ENCODE peak calls at places on chromosomes 6 and 20, in five cellular contexts. E is K562, N is IMR-90, P is HepG2, Q is GM12878. A is an unnamed sample.

GRCh38 chr6:143443096-143443495 is 7.4 kb downstream of the ADAT2 start:
- DNase-seq in N (no peak), Q (no peak), P (no peak), E (no peak), A (no peak)

GRCh38 chr20:32823078-32823477 is 3.3 kb downstream of the MAPRE1 start:
- DNase-seq in Q (no peak), N (peak), E (no peak), P (peak), A (peak)

GRCh38 chr6:126063512-126064146 is 77.3 kb downstream of the TRMT11 start:
- DNase-seq in N (peak), P (no peak), Q (no peak), E (no peak), A (no peak)

GRCh38 chr6:53369876-53370515 is 21.2 kb upstream of the ELOVL5 start:
- DNase-seq in P (no peak), E (no peak), Q (no peak), N (no peak), A (no peak)

GRCh38 chr6:155190667-155191066 is 73.1 kb upstream of the CLDN20 start:
- DNase-seq in E (no peak), P (no peak), Q (no peak), N (no peak), A (no peak)

GRCh38 chr6:7540595-7540994 is 876 bp upstream of the DSP start:
- DNase-seq in Q (no peak), E (no peak), N (no peak), P (no peak), A (peak)

GRCh38 chr6:151609146-151609962 is 115.5 kb downstream of the CCDC170 start:
- DNase-seq in Q (no peak), N (no peak), E (no peak), P (no peak), A (no peak)

GRCh38 chr6:31718294-31718693 is 3.1 kb downstream of the LY6G6D start:
- DNase-seq in N (no peak), E (no peak), Q (no peak), P (no peak), A (no peak)

GRCh38 chr6:28232785-28233184 is 7.7 kb downstream of the ZSCAN9 start:
- DNase-seq in P (no peak), Q (no peak), N (no peak), E (no peak), A (no peak)

DNA sequence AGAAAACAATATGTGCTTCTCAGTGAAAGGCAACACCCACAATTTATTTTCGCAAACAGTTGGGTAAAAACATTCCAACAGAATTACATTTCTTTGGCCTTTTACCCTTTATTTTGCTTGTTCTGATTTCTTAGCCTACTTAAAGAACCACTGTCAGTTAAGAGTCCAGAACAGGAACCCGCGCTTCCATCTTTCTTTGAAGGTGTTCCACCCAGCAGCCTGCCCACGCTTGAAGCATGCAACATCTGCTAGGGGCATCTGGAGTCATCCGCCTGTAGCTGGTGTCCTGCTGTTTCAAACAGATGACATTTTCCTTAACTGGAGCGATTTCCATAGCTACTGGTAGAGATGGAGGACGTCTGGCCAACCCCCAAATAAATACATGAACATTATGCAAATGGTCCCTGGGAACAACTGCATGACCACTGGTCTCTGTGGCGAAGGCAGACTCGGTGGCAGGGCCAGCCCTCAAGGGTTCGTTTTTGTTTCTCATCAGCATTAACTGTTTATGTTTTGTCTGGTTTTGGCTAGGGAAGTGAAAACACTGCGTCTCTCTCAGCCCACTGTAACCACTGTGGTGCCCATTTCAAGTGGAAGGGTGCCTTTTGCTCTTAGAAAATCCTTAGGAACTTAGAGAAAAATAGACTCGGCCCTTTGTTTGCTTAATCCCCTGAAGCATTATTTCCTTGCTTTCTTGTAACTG is 51.6 kb downstream of the LAMA4 start:
- DNase-seq in P (no peak), Q (peak), N (no peak), E (no peak), A (no peak)
- TF ChIP-seq SMC3 in P (no peak), Q (no peak), N (no peak), E (no peak), A (no peak)

GRCh38 chr6:12262236-12263061 is 27.7 kb upstream of the EDN1 start:
- DNase-seq in Q (no peak), E (no peak), N (no peak), P (no peak), A (no peak)
- TF ChIP-seq CEBPB in Q (no peak), E (no peak), N (no peak), P (no peak), A (no peak)

DNA sequence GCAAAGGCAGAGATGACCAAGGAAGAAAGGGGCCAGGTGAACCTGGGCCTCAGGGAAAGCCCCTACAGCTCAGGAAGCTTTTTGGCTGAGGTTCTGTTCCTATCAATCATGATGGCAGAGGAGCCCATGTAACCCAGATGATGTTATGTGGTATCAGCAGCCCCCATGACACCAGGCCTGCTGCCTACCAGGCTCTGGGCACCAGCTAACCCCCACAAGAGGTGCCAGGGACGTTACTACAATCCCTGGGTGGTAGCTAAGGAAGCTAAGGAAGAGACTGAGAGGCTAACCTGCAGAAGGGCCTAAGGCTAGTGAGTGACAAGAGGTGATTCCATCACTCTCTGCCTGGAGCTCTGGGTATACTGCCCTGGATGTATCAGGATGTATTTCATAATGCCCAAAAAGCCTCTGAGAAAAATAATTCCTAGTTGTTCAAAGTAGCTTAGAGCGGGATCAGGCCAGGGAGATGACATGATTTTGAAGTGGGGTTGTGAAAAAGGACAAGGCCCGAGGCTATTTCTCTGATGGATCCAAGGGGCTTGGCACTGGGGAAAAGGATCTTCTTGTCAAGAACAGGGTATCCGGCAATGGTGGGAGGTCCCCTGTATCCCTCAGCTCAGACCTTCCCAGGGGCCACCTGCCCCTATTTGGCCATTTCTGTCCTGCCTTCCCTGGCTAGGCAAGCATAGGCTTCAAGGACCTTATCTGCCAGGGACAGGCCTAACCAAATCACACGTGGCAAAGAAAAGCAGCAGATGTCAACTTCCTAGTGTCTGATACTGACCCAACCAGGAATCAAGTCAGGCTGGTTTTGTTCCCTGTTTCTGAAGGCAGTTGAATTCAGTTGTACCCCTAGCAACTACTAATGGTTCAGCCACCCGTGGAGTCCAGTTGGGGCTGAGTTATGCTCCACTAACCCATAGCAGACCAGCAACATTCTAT is 41.3 kb downstream of the PANK2 start:
- DNase-seq in Q (no peak), N (no peak), E (peak), P (no peak), A (no peak)
- TF ChIP-seq SMC3 in Q (no peak), N (no peak), E (no peak), P (no peak), A (no peak)

GRCh38 chr6:166582258-166582657 is 4.2 kb downstream of the RAMACL start:
- DNase-seq in N (no peak), P (no peak), E (no peak), Q (no peak), A (no peak)

GRCh38 chr6:166581091-166581511 is 5.4 kb downstream of the RAMACL start:
- DNase-seq in P (no peak), Q (no peak), E (no peak), N (no peak), A (no peak)

GRCh38 chr6:166578536-166579233 is 7.8 kb downstream of the RAMACL start:
- DNase-seq in N (no peak), Q (no peak), P (no peak), E (no peak), A (no peak)

GRCh38 chr6:166580076-166581050 is 6.1 kb downstream of the RAMACL start:
- DNase-seq in P (no peak), E (no peak), Q (no peak), N (no peak), A (no peak)

GRCh38 chr6:166579234-166579575 is 7.3 kb downstream of the RAMACL start:
- DNase-seq in Q (no peak), P (no peak), E (no peak), N (no peak), A (no peak)
- TF ChIP-seq CEBPB in Q (no peak), P (no peak), E (no peak), N (no peak), A (no peak)

GRCh38 chr6:57822896-57823358 is 505.5 kb downstream of the PRIM2 start:
- DNase-seq in P (no peak), Q (no peak), N (peak), E (no peak), A (no peak)
- TF ChIP-seq SMC3 in P (no peak), Q (no peak), N (no peak), E (no peak), A (no peak)

GRCh38 chr20:19275630-19276071 is 63.2 kb downstream of the SLC24A3 start:
- DNase-seq in N (no peak), P (no peak), Q (no peak), E (no peak), A (no peak)
- TF ChIP-seq CEBPB in N (no peak), P (no peak), Q (no peak), E (no peak), A (no peak)

DNA sequence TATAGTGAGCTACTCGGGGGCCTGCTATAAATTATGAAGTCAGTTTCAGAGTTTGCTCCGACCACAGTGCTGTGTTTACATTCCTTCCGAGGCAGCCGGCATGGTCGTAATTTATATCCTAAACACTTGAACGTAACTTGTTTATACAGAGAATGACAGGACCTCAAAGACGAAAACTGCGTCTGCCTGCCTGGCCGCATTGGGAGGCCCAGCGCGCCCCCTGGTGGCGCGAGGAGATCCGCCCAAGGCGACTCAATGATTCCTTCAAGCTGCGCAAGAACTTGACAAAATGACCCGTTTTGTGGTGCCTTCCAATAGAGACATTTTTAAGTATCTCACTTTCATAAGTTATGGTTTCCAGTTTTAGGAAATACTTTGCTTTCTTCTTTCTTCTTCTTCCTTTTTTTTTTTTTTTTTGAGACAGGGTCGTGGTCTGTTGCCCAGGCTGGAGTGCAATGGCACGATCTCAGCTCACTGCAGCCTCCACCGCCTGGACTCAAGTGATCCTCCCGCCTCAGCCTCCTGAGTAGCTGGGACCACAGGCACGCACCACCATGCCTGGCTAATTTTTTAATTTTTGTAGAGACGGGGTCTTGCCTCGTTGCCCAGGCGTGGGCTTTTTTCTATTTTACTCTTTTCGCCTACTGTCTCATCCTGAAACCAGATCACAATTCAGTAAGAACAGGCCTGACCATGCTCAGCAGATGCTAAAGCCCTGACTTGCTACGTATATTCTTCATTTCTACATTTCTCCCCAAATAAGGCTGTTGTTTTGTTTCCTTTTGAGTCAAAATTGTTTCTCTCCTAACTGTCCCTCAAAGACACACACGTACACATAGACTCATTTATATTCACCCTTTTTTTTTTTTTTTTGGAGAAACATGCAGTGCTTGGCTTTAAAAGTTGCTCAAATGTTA is 7.8 kb downstream of the FOXF2 start:
- DNase-seq in E (peak), P (peak), Q (peak), N (peak), A (peak)
- TF ChIP-seq SMC3 in E (peak), P (peak), Q (peak), N (peak), A (peak)

DNA sequence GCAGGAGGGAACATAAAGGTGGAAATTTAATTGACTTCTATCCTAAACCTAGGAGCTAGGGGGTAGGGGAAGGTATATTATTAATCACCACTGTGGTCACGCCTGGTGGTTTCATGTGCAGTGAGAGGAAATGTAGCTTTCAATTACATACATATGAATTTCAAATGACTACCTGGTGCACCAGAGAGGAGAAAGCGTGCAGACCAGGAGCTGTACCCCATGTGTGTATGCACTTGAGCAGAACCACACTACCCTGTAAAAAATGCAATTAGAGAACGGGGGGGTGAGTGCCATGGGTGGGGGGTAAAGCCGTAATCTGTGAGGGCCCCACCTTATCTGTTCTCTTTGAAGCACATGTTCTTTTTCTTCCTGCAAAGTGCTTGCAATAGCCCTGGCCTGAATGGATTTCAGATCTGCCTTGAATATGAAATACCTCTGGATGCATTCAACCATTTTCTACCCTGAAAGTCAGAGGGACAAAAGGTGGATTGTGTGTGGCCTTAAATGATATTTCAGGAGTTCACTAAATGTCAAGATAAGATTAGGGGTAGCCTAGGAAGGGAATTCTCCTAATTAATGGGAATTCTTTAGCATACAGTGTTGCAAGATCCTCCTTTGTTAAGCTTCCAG is 30.9 kb upstream of the EDN3 start:
- DNase-seq in Q (no peak), N (no peak), P (no peak), E (no peak), A (no peak)
- TF ChIP-seq CEBPB in Q (no peak), N (no peak), P (no peak), E (no peak), A (no peak)

A was measured in A549.